ENCODE peak calls at places on chromosomes 5 and 9, in eight cellular contexts. X is activated CD4-positive, CD25-positive, alpha-beta regulatory T cell treated with anti-CD3 and anti-CD28 coated beads, Interleukin-2, amount 50 U/mL, for 72 hours; K is stimulated activated CD4-positive, alpha-beta T cell treated with anti-CD3 and anti-CD28 coated beads, TNF-alpha, amount 100 ng/mL, for 1 hour; P is CD8-positive, alpha-beta memory T cell; O is Daoy; L is brain pericyte; D is T1000; T is AG08396. Q is an unnamed sample.

GRCh38 chr9:133944746-133945135 is 47.4 kb downstream of the VAV2 start:
- DNase-seq in X (no peak), K (no peak), P (no peak), O (peak), L (no peak), D (peak), T (no peak), Q (no peak)

GRCh38 chr5:2369178-2369577 is 382.3 kb downstream of the IRX2 start:
- DNase-seq in X (no peak), K (no peak), P (no peak), O (no peak), L (no peak), D (no peak), T (no peak), Q (no peak)

GRCh38 chr5:110536120-110537115 is 190.1 kb downstream of the TMEM232 start:
- DNase-seq in X (no peak), K (no peak), P (no peak), O (no peak), L (no peak), D (no peak), T (no peak), Q (no peak)

GRCh38 chr5:181167814-181168488 is 20.6 kb downstream of the OR2V2 start:
- DNase-seq in X (peak), K (no peak), P (no peak), O (peak), L (no peak), D (no peak), T (no peak), Q (no peak)

GRCh38 chr5:28505121-28505520 is 1466.7 kb upstream of the CDH9 start:
- DNase-seq in X (no peak), K (no peak), P (no peak), O (no peak), L (no peak), D (no peak), T (no peak), Q (no peak)

GRCh38 chr5:141880961-141881801 is 3.0 kb upstream of the PCDH1 start:
- DNase-seq in X (no peak), K (no peak), P (no peak), O (no peak), L (no peak), D (no peak), T (no peak), Q (no peak)

GRCh38 chr5:36958612-36959011 is 82.0 kb downstream of the NIPBL start:
- DNase-seq in X (no peak), K (no peak), P (no peak), O (no peak), L (no peak), D (no peak), T (no peak), Q (no peak)

GRCh38 chr9:91427873-91428272 is 4.2 kb upstream of the NFIL3 start:
- DNase-seq in X (no peak), K (no peak), P (no peak), O (peak), L (no peak), D (no peak), T (peak), Q (no peak)

GRCh38 chr9:90142580-90142979 is 500.0 kb downstream of the DIRAS2 start:
- DNase-seq in X (no peak), K (peak), P (peak), O (peak), L (no peak), D (no peak), T (no peak), Q (peak)